ENCODE peak calls at places on chromosomes 5 and 9, in seven cellular contexts. One of them, this sample, is unnamed.

GRCh38 chr5:77560677-77561263 is 68.7 kb upstream of the WDR41 start:
- DNase-seq in IMR-90: peak
- DNase-seq in H1: no peak
- DNase-seq in mesendoderm: peak
- DNase-seq in H9: no peak
- DNase-seq in trophoblast cell: peak
- DNase-seq in mesenchymal stem cell: peak
- DNase-seq in this sample: peak

GRCh38 chr5:127671218-127671617 is 22.3 kb downstream of the CTXN3 start:
- DNase-seq in IMR-90: no peak
- DNase-seq in H1: no peak
- DNase-seq in mesendoderm: no peak
- DNase-seq in H9: no peak
- DNase-seq in trophoblast cell: no peak
- DNase-seq in mesenchymal stem cell: no peak
- DNase-seq in this sample: no peak

GRCh38 chr9:121876658-121877271 is 216.3 kb downstream of the TTLL11 start:
- DNase-seq in IMR-90: peak
- DNase-seq in H1: no peak
- DNase-seq in mesendoderm: no peak
- DNase-seq in H9: no peak
- DNase-seq in trophoblast cell: peak
- DNase-seq in mesenchymal stem cell: no peak
- DNase-seq in this sample: no peak

GRCh38 chr5:32760091-32760509 is 49.0 kb downstream of the NPR3 start:
- DNase-seq in IMR-90: peak
- DNase-seq in H1: no peak
- DNase-seq in mesendoderm: peak
- DNase-seq in H9: no peak
- DNase-seq in trophoblast cell: no peak
- DNase-seq in mesenchymal stem cell: peak
- DNase-seq in this sample: no peak

GRCh38 chr9:81052846-81053245 is 636.5 kb downstream of the TLE1 start:
- DNase-seq in IMR-90: peak
- DNase-seq in H1: no peak
- DNase-seq in mesendoderm: no peak
- DNase-seq in H9: no peak
- DNase-seq in trophoblast cell: no peak
- DNase-seq in mesenchymal stem cell: peak
- DNase-seq in this sample: no peak

GRCh38 chr5:56734066-56734766 is 81.1 kb upstream of the MAP3K1 start:
- DNase-seq in IMR-90: no peak
- DNase-seq in H1: no peak
- DNase-seq in mesendoderm: peak
- DNase-seq in H9: no peak
- DNase-seq in trophoblast cell: peak
- DNase-seq in mesenchymal stem cell: no peak
- DNase-seq in this sample: no peak

GRCh38 chr9:72954431-72955420 is 1.9 kb upstream of the ALDH1A1 start:
- DNase-seq in IMR-90: no peak
- DNase-seq in H1: no peak
- DNase-seq in mesendoderm: no peak
- DNase-seq in H9: no peak
- DNase-seq in trophoblast cell: no peak
- DNase-seq in mesenchymal stem cell: no peak
- DNase-seq in this sample: no peak

GRCh38 chr5:61313960-61314681 is 17.9 kb upstream of the ZSWIM6 start:
- DNase-seq in IMR-90: peak
- DNase-seq in H1: no peak
- DNase-seq in mesendoderm: no peak
- DNase-seq in H9: no peak
- DNase-seq in trophoblast cell: peak
- DNase-seq in mesenchymal stem cell: peak
- DNase-seq in this sample: no peak

GRCh38 chr9:78296208-78296892 is 575 bp upstream of the PSAT1 start:
- DNase-seq in IMR-90: peak
- DNase-seq in H1: peak
- DNase-seq in mesendoderm: peak
- DNase-seq in H9: peak
- DNase-seq in trophoblast cell: peak
- DNase-seq in mesenchymal stem cell: peak
- DNase-seq in this sample: peak

GRCh38 chr5:109873687-109874086 is 184.0 kb downstream of the MAN2A1 start:
- DNase-seq in IMR-90: no peak
- DNase-seq in H1: no peak
- DNase-seq in mesendoderm: no peak
- DNase-seq in H9: no peak
- DNase-seq in trophoblast cell: no peak
- DNase-seq in mesenchymal stem cell: no peak
- DNase-seq in this sample: no peak

GRCh38 chr9:114824130-114824529 is 18.3 kb upstream of the TNFSF15 start:
- DNase-seq in IMR-90: peak
- DNase-seq in H1: no peak
- DNase-seq in mesendoderm: no peak
- DNase-seq in H9: no peak
- DNase-seq in trophoblast cell: no peak
- DNase-seq in mesenchymal stem cell: peak
- DNase-seq in this sample: no peak

GRCh38 chr9:135707449-135708138 is 5.6 kb downstream of the KCNT1 start:
- DNase-seq in IMR-90: no peak
- DNase-seq in H1: no peak
- DNase-seq in mesendoderm: no peak
- DNase-seq in H9: no peak
- DNase-seq in trophoblast cell: no peak
- DNase-seq in mesenchymal stem cell: no peak
- DNase-seq in this sample: no peak

GRCh38 chr9:92538541-92538940 is 2.8 kb upstream of the ECM2 start:
- DNase-seq in IMR-90: peak
- DNase-seq in H1: no peak
- DNase-seq in mesendoderm: no peak
- DNase-seq in H9: no peak
- DNase-seq in trophoblast cell: peak
- DNase-seq in mesenchymal stem cell: no peak
- DNase-seq in this sample: no peak

GRCh38 chr5:94040591-94041148 is 299.3 kb upstream of the POU5F2 start:
- DNase-seq in IMR-90: no peak
- DNase-seq in H1: no peak
- DNase-seq in mesendoderm: peak
- DNase-seq in H9: no peak
- DNase-seq in trophoblast cell: peak
- DNase-seq in mesenchymal stem cell: no peak
- DNase-seq in this sample: no peak

GRCh38 chr9:121085661-121086060 is 10.9 kb downstream of the CNTRL start:
- DNase-seq in IMR-90: peak
- DNase-seq in H1: no peak
- DNase-seq in mesendoderm: no peak
- DNase-seq in H9: no peak
- DNase-seq in trophoblast cell: no peak
- DNase-seq in mesenchymal stem cell: no peak
- DNase-seq in this sample: no peak

GRCh38 chr5:167451091-167451490 is 840.4 kb upstream of the WWC1 start:
- DNase-seq in IMR-90: no peak
- DNase-seq in H1: no peak
- DNase-seq in mesendoderm: no peak
- DNase-seq in H9: no peak
- DNase-seq in trophoblast cell: no peak
- DNase-seq in mesenchymal stem cell: no peak
- DNase-seq in this sample: no peak

GRCh38 chr9:37297592-37297991 is 124.9 kb upstream of the GRHPR start:
- DNase-seq in IMR-90: no peak
- DNase-seq in H1: no peak
- DNase-seq in mesendoderm: no peak
- DNase-seq in H9: no peak
- DNase-seq in trophoblast cell: no peak
- DNase-seq in mesenchymal stem cell: no peak
- DNase-seq in this sample: no peak
- H3K4me2 ChIP-seq in IMR-90: no peak
- H3K4me2 ChIP-seq in H1: no peak
- H3K4me2 ChIP-seq in mesendoderm: no peak
- H3K4me2 ChIP-seq in H9: no peak
- H3K4me2 ChIP-seq in trophoblast cell: no peak
- H3K4me2 ChIP-seq in mesenchymal stem cell: no peak
- H3K4me2 ChIP-seq in this sample: no peak

GRCh38 chr5:78644741-78645300 is 3.8 kb downstream of the LHFPL2 start:
- DNase-seq in IMR-90: peak
- DNase-seq in H1: no peak
- DNase-seq in mesendoderm: no peak
- DNase-seq in H9: no peak
- DNase-seq in trophoblast cell: no peak
- DNase-seq in mesenchymal stem cell: no peak
- DNase-seq in this sample: no peak
- H2BK5ac ChIP-seq in IMR-90: no peak
- H2BK5ac ChIP-seq in H1: no peak
- H2BK5ac ChIP-seq in mesendoderm: no peak
- H2BK5ac ChIP-seq in H9: no peak
- H2BK5ac ChIP-seq in trophoblast cell: peak
- H2BK5ac ChIP-seq in mesenchymal stem cell: peak
- H2BK5ac ChIP-seq in this sample: no peak

DNA sequence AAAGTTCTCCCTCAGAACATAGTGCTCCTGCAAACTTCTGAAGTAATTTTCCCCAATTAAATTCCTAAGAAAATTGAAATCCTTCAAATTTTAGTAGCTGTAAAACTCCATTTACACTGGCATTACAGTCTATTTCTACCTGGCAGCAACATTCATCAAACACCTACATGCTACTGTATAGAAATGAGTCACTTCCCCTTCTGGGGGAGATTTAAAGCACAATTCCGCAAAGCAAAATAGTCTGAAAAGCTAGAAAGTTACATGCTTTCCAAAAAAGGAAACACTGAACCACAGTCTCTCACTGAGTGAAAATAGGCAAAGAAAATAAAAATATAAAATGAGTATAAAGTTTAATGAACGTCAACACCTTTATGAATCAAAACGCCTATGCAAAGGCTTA is 43.3 kb downstream of the MCTP1 start:
- DNase-seq in IMR-90: no peak
- DNase-seq in H1: no peak
- DNase-seq in mesendoderm: no peak
- DNase-seq in H9: no peak
- DNase-seq in trophoblast cell: no peak
- DNase-seq in mesenchymal stem cell: no peak
- DNase-seq in this sample: no peak
- H3K4me2 ChIP-seq in IMR-90: no peak
- H3K4me2 ChIP-seq in H1: no peak
- H3K4me2 ChIP-seq in mesendoderm: no peak
- H3K4me2 ChIP-seq in H9: no peak
- H3K4me2 ChIP-seq in trophoblast cell: no peak
- H3K4me2 ChIP-seq in mesenchymal stem cell: no peak
- H3K4me2 ChIP-seq in this sample: no peak

GRCh38 chr9:94591876-94592275 is 1.7 kb downstream of the FBP2 start:
- DNase-seq in IMR-90: no peak
- DNase-seq in H1: no peak
- DNase-seq in mesendoderm: no peak
- DNase-seq in H9: no peak
- DNase-seq in trophoblast cell: no peak
- DNase-seq in mesenchymal stem cell: no peak
- DNase-seq in this sample: no peak
- H2BK5ac ChIP-seq in IMR-90: no peak
- H2BK5ac ChIP-seq in H1: no peak
- H2BK5ac ChIP-seq in mesendoderm: no peak
- H2BK5ac ChIP-seq in H9: no peak
- H2BK5ac ChIP-seq in trophoblast cell: no peak
- H2BK5ac ChIP-seq in mesenchymal stem cell: no peak
- H2BK5ac ChIP-seq in this sample: no peak

GRCh38 chr5:15248731-15249130 is 251.2 kb upstream of the FBXL7 start:
- DNase-seq in IMR-90: no peak
- DNase-seq in H1: no peak
- DNase-seq in mesendoderm: no peak
- DNase-seq in H9: no peak
- DNase-seq in trophoblast cell: no peak
- DNase-seq in mesenchymal stem cell: no peak
- DNase-seq in this sample: no peak
- H3K4me2 ChIP-seq in IMR-90: no peak
- H3K4me2 ChIP-seq in H1: no peak
- H3K4me2 ChIP-seq in mesendoderm: no peak
- H3K4me2 ChIP-seq in H9: no peak
- H3K4me2 ChIP-seq in trophoblast cell: no peak
- H3K4me2 ChIP-seq in mesenchymal stem cell: peak
- H3K4me2 ChIP-seq in this sample: no peak

This sample was measured in neuronal stem cell.